ENCODE peak calls at places on chromosomes 2 and 18, in six cellular contexts. M is GM23248; K is lower lobe of right lung; Q is HCT116; W is naive thymus-derived CD4-positive, alpha-beta T cell; R is transverse colon. O is an unnamed sample.
A peak's percentile ranks its signal among the peaks of the same experiment; 100 is the strongest.

GRCh38 chr2:128628996-128629395 is 310.3 kb upstream of the HS6ST1 start:
- DNase-seq in M (no peak), K (no peak), Q (no peak), W (no peak), R (no peak), O (no peak)

GRCh38 chr2:6828299-6828584 is 37.5 kb downstream of the CMPK2 start:
- DNase-seq in M (peak; percentile 66), K (no peak), Q (peak; percentile 16), W (no peak), R (no peak), O (no peak)

GRCh38 chr2:202589582-202589949 is 45.2 kb upstream of the FAM117B start:
- DNase-seq in M (no peak), K (no peak), Q (no peak), W (no peak), R (no peak), O (no peak)

GRCh38 chr18:36595046-36595817 is 233.6 kb downstream of the TPGS2 start:
- DNase-seq in M (no peak), K (no peak), Q (no peak), W (no peak), R (peak; percentile 44), O (no peak)

GRCh38 chr2:63261222-63261621 is 210.6 kb downstream of the OTX1 start:
- DNase-seq in M (no peak), K (no peak), Q (no peak), W (no peak), R (no peak), O (no peak)

GRCh38 chr2:21372654-21373053 is 248.9 kb downstream of the TDRD15 start:
- DNase-seq in M (peak; percentile 2), K (no peak), Q (no peak), W (no peak), R (no peak), O (no peak)

GRCh38 chr2:210895132-210895531 is 338.7 kb downstream of the CPS1 start:
- DNase-seq in M (no peak), K (no peak), Q (no peak), W (no peak), R (no peak), O (no peak)

GRCh38 chr18:37481058-37481457 is 84.5 kb downstream of the CELF4 start:
- DNase-seq in M (no peak), K (no peak), Q (no peak), W (no peak), R (no peak), O (no peak)

GRCh38 chr2:174681099-174681982 is 82.9 kb downstream of the CHRNA1 start:
- DNase-seq in M (peak; percentile 76), K (no peak), Q (no peak), W (no peak), R (peak; percentile 15), O (no peak)

GRCh38 chr2:167212054-167212648 is 323.9 kb downstream of the XIRP2 start:
- DNase-seq in M (peak; percentile 68), K (no peak), Q (peak; percentile 10), W (no peak), R (no peak), O (no peak)

GRCh38 chr2:84996909-84997308 is 25.9 kb downstream of the KCMF1 start:
- DNase-seq in M (no peak), K (no peak), Q (no peak), W (no peak), R (no peak), O (no peak)

GRCh38 chr18:62526098-62527025 is 3.5 kb downstream of the ZCCHC2 start:
- DNase-seq in M (peak; percentile 91), K (peak; percentile 91), Q (peak; percentile 57), W (peak; percentile 46), R (peak; percentile 84), O (no peak)

GRCh38 chr2:170873035-170873692 is 55.9 kb upstream of the GORASP2 start:
- DNase-seq in M (peak; percentile 79), K (peak; percentile 73), Q (peak; percentile 63), W (peak; percentile 41), R (peak; percentile 70), O (peak; percentile 65)

GRCh38 chr18:55748227-55748738 is 160.3 kb upstream of the TCF4 start:
- DNase-seq in M (no peak), K (no peak), Q (no peak), W (no peak), R (no peak), O (no peak)

GRCh38 chr2:42340938-42341636 is 19.9 kb downstream of the COX7A2L start:
- DNase-seq in M (no peak), K (no peak), Q (no peak), W (no peak), R (no peak), O (no peak)

GRCh38 chr2:148716378-148716777 is 71.8 kb downstream of the EPC2 start:
- DNase-seq in M (no peak), K (no peak), Q (no peak), W (no peak), R (no peak), O (no peak)

GRCh38 chr18:45121146-45121545 is 440.5 kb downstream of the SETBP1 start:
- DNase-seq in M (no peak), K (no peak), Q (no peak), W (no peak), R (no peak), O (no peak)

GRCh38 chr2:68739261-68740183 is 4.9 kb downstream of the ARHGAP25 start:
- DNase-seq in M (no peak), K (no peak), Q (no peak), W (no peak), R (no peak), O (no peak)

GRCh38 chr2:68741805-68742306 is 7.2 kb downstream of the ARHGAP25 start:
- DNase-seq in M (no peak), K (no peak), Q (no peak), W (no peak), R (no peak), O (no peak)

GRCh38 chr2:68740184-68740914 is 5.7 kb downstream of the ARHGAP25 start:
- DNase-seq in M (no peak), K (no peak), Q (no peak), W (no peak), R (no peak), O (no peak)

GRCh38 chr2:68742638-68743037 is 8.0 kb downstream of the ARHGAP25 start:
- DNase-seq in M (no peak), K (no peak), Q (no peak), W (no peak), R (no peak), O (no peak)

GRCh38 chr2:68741238-68741637 is 6.6 kb downstream of the ARHGAP25 start:
- DNase-seq in M (no peak), K (no peak), Q (no peak), W (no peak), R (no peak), O (no peak)
- H3K4me1 ChIP-seq in M (no peaks in the 10 kb centered on the region), K (peaks cover 74% of the 10 kb centered on the region), Q (no peaks in the 10 kb centered on the region), W (peaks cover 86% of the 10 kb centered on the region), R (peaks cover 9% of the 10 kb centered on the region), O (peaks cover 14% of the 10 kb centered on the region)

DNA sequence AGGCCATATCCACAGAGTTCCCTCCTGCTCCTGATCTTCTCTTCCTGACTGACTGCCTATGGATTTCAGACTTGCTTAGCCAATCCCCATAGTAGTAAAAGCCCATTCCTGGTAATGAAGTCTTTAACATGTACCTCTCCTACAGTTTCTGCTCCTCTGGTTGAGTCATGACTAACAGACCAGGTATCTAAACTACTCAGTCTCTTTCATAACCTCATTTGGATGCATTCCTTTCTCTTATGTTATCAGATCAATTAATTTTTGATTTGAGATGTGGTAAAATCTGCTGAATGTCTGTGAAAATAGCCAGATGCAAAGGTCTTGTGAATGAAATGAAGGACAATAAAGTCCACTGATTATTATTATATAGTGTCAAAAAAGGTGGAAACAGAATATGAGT is 198.0 kb downstream of the NBAS start:
- DNase-seq in M (peak; percentile 57), K (no peak), Q (no peak), W (no peak), R (no peak), O (no peak)
- H3K4me3 ChIP-seq in M (no peak overlapping the region), K (no peak overlapping the region), Q (no peak overlapping the region), W (no peak overlapping the region), R (no peak overlapping the region), O (no peak overlapping the region)

DNA sequence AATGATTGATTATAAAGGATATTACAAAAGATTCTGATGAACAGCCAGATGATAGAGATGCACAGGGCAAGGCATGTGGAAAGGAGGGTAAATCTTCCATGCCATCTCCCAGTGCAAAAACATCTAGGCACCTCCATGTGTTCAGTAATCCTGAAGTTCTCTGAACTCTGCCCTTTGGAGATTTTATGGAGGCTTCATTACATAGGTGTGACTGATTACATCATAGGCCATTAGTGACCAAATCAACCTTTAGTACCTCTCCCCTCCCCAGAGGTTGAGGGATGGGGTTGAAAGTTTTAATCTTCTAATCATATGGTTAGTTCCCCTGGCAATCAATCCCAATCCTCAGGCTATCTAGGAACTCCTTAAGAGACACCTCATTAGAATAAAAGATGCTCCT is 2190.2 kb upstream of the PIK3C3 start:
- DNase-seq in M (no peak), K (no peak), Q (no peak), W (no peak), R (no peak), O (no peak)
- H3K36me3 ChIP-seq in M (no peaks in the 10 kb centered on the region), K (no peaks in the 10 kb centered on the region), Q (no peaks in the 10 kb centered on the region), W (no peaks in the 10 kb centered on the region), R (no peaks in the 10 kb centered on the region), O (peaks cover 7% of the 10 kb centered on the region)

GRCh38 chr2:134257965-134258683 is 4.3 kb downstream of the MGAT5 start:
- DNase-seq in M (no peak), K (no peak), Q (no peak), W (no peak), R (no peak), O (no peak)

GRCh38 chr2:134257516-134257915 is 3.6 kb downstream of the MGAT5 start:
- DNase-seq in M (no peak), K (no peak), Q (no peak), W (no peak), R (no peak), O (no peak)

GRCh38 chr2:134259571-134259970 is 5.7 kb downstream of the MGAT5 start:
- DNase-seq in M (no peak), K (no peak), Q (no peak), W (no peak), R (no peak), O (no peak)

GRCh38 chr2:134260726-134261125 is 6.9 kb downstream of the MGAT5 start:
- DNase-seq in M (peak; percentile 88), K (no peak), Q (no peak), W (no peak), R (no peak), O (no peak)

GRCh38 chr2:134258684-134259408 is 5.0 kb downstream of the MGAT5 start:
- DNase-seq in M (no peak), K (no peak), Q (no peak), W (peak; percentile 71), R (peak; percentile 21), O (no peak)
- H3K4me1 ChIP-seq in M (peaks cover 13% of the 10 kb centered on the region), K (peaks cover 37% of the 10 kb centered on the region), Q (no peaks in the 10 kb centered on the region), W (peaks cover 76% of the 10 kb centered on the region), R (peaks cover 17% of the 10 kb centered on the region), O (no peaks in the 10 kb centered on the region)

O was measured in RWPE2.